ENCODE peak calls at places on chromosome 7, in eight cellular contexts. A, Q, Z, K, H, V, M and U are unnamed samples.

GRCh38 chr7:93147358-93147757 is 827 bp downstream of the SAMD9L start:
- DNase-seq in A (no peak), Q (peak), Z (peak), K (peak), H (peak), V (no peak), M (no peak), U (no peak)

GRCh38 chr7:134533288-134533771 is 6.0 kb downstream of the AKR1B10 start:
- DNase-seq in A (no peak), Q (no peak), Z (no peak), K (no peak), H (no peak), V (no peak), M (no peak), U (no peak)

GRCh38 chr7:107768263-107768662 is 24.3 kb downstream of the CBLL1 start:
- DNase-seq in A (no peak), Q (no peak), Z (no peak), K (no peak), H (no peak), V (no peak), M (no peak), U (no peak)

GRCh38 chr7:159067870-159068787 is 76.5 kb downstream of the VIPR2 start:
- DNase-seq in A (peak), Q (no peak), Z (peak), K (peak), H (peak), V (no peak), M (no peak), U (no peak)

GRCh38 chr7:132161231-132161915 is 414.9 kb downstream of the PLXNA4 start:
- DNase-seq in A (no peak), Q (no peak), Z (peak), K (no peak), H (peak), V (peak), M (no peak), U (no peak)

GRCh38 chr7:101650579-101651081 is 21.5 kb upstream of the MYL10 start:
- DNase-seq in A (no peak), Q (no peak), Z (no peak), K (no peak), H (no peak), V (no peak), M (no peak), U (no peak)

GRCh38 chr7:121563177-121563576 is 167.1 kb upstream of the FAM3C start:
- DNase-seq in A (no peak), Q (peak), Z (no peak), K (no peak), H (no peak), V (no peak), M (no peak), U (peak)

GRCh38 chr7:93148135-93148534 is at the start of gene SAMD9L:
- DNase-seq in A (no peak), Q (peak), Z (no peak), K (peak), H (peak), V (no peak), M (no peak), U (no peak)

GRCh38 chr7:90192876-90193765 is 18.4 kb upstream of the STEAP2 start:
- DNase-seq in A (no peak), Q (no peak), Z (no peak), K (no peak), H (no peak), V (no peak), M (no peak), U (no peak)

GRCh38 chr7:55133630-55134392 is 115.0 kb downstream of the EGFR start:
- DNase-seq in A (peak), Q (peak), Z (peak), K (no peak), H (peak), V (no peak), M (no peak), U (no peak)

GRCh38 chr7:47771301-47771989 is 176.8 kb downstream of the PKD1L1 start:
- DNase-seq in A (peak), Q (peak), Z (no peak), K (no peak), H (no peak), V (no peak), M (no peak), U (no peak)

GRCh38 chr7:105664816-105665525 is 83.7 kb upstream of the EFCAB10 start:
- DNase-seq in A (no peak), Q (peak), Z (no peak), K (no peak), H (peak), V (no peak), M (no peak), U (peak)

GRCh38 chr7:128837521-128837921 is 7.3 kb downstream of the FLNC start:
- DNase-seq in A (no peak), Q (no peak), Z (peak), K (no peak), H (no peak), V (no peak), M (no peak), U (no peak)

GRCh38 chr7:146865696-146866095 is 749.1 kb downstream of the CNTNAP2 start:
- DNase-seq in A (no peak), Q (no peak), Z (no peak), K (no peak), H (no peak), V (no peak), M (no peak), U (no peak)

GRCh38 chr7:102097601-102098161 is 189.0 kb upstream of the SH2B2 start:
- DNase-seq in A (no peak), Q (peak), Z (no peak), K (no peak), H (no peak), V (no peak), M (no peak), U (peak)

DNA sequence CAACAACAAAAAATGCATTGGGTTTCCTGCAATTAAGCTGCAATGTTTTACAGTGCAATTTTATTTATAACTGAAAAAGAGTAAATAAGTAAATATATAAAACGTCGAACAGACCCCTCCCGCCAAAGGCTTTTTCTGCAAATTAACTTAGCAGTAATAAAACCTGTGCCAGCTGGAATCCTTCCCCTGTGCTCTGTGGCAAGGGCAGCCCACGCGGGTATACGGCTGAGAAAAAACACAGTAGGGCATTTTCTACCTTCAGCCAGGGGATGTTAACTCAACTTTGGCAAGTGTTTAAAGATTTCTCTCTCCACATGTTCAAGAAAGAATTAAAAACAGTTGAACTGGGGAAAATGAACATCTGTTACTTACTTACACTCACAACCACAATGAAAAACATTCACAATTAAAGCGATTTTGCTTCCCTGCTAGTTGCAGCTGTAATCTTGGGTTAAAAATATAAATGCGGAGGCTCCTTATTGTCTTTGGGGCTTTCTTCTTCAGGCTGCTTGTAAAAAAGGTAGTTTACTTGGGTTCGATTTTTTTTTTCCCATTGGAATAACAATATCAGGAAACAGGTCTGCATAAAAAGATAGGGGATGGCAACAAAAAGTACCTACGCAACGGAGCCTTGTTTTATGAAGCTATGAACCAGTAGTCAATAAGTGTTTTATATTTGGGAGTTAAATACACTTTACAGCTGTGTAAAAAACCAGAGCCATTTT is 132.5 kb downstream of the TAX1BP1 start:
- DNase-seq in A (no peak), Q (no peak), Z (no peak), K (no peak), H (peak), V (no peak), M (no peak), U (no peak)
- H3K27ac ChIP-seq in A (no peak), Q (no peak), Z (no peak), K (no peak), H (no peak), V (no peak), M (no peak), U (no peak)

GRCh38 chr7:35753761-35754603 is 46.9 kb upstream of the SEPTIN7 start:
- DNase-seq in A (peak), Q (no peak), Z (peak), K (no peak), H (peak), V (no peak), M (no peak), U (no peak)

GRCh38 chr7:35757574-35757973 is 43.3 kb upstream of the SEPTIN7 start:
- DNase-seq in A (no peak), Q (no peak), Z (no peak), K (no peak), H (no peak), V (no peak), M (no peak), U (no peak)

GRCh38 chr7:35752727-35753126 is 48.1 kb upstream of the SEPTIN7 start:
- DNase-seq in A (no peak), Q (no peak), Z (no peak), K (no peak), H (no peak), V (no peak), M (no peak), U (no peak)

GRCh38 chr7:35755711-35756110 is 45.1 kb upstream of the SEPTIN7 start:
- DNase-seq in A (no peak), Q (no peak), Z (no peak), K (no peak), H (peak), V (no peak), M (no peak), U (no peak)

GRCh38 chr7:35754741-35755140 is 46.1 kb upstream of the SEPTIN7 start:
- DNase-seq in A (peak), Q (no peak), Z (no peak), K (no peak), H (peak), V (no peak), M (no peak), U (no peak)
- H3K27ac ChIP-seq in A (peak), Q (no peak), Z (peak), K (no peak), H (peak), V (no peak), M (no peak), U (no peak)

GRCh38 chr7:97971990-97972943 is 17.7 kb downstream of the OCM2 start:
- DNase-seq in A (peak), Q (peak), Z (peak), K (peak), H (peak), V (peak), M (peak), U (peak)

GRCh38 chr7:97973206-97973658 is 16.8 kb downstream of the OCM2 start:
- DNase-seq in A (no peak), Q (peak), Z (no peak), K (no peak), H (no peak), V (no peak), M (no peak), U (peak)

DNA sequence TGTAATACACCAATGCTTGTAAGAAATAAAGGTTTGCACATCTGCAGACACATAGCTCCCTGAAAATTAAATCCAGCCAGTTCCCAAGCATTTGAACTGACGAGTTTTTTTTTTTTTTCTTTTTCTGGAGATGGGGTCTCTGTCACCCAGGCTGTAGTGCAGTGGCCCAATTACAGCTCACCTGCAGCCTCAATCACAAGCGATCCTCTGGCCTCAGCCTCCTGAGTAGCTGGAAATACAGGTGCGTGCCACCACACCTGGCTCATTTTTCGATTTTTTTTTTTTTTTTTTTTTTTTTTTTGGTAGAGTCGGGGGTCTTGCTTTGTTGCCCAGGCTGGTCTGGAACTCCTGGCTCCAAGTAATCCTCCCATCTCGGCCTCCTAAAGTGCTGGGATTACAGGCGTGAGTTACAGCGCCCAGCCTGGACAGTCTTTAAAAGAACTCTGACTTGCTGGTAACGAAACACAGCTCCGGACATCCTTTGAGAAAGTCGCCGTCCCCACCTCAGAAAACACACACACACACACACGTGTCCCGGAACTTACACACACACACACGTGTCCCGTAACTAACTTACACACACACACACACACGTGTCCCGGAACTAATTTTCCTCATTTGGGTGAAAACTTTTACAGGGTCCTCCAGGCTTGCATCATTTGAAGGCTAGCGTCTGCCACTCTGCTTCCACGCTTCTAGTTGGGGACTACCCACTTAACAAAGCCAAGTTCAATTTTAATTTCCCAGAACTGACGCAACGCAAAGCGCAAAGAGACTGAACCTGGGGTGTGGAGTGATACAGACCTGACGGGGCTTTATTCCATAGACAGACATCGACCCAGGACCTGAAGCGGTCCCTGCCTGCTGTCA is 18.6 kb downstream of the OCM2 start:
- DNase-seq in A (no peak), Q (peak), Z (peak), K (peak), H (peak), V (no peak), M (no peak), U (peak)
- H3K27ac ChIP-seq in A (peak), Q (peak), Z (peak), K (peak), H (peak), V (peak), M (peak), U (no peak)

DNA sequence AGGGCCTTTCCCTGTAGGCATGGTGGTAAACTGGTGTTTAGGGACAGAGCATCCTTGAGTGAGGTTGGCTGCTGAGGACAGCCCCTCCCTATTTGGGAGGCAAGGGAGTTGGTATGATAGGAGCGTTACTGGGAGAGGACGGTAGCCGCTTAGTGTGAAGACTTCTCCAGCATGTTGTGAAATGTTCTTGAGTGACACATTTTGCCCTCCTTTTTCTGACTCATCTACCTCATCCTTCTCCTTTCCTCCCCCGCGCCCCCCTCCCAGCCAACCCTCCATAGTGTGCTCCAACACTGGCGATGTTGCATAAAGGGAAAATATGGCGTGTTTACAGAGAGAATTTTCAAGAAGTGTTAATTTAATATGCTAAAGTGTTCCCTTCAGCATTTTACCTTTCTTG is 645.0 kb upstream of the GALNT17 start:
- DNase-seq in A (no peak), Q (no peak), Z (no peak), K (no peak), H (peak), V (no peak), M (no peak), U (no peak)
- H3K27ac ChIP-seq in A (no peak), Q (no peak), Z (no peak), K (no peak), H (no peak), V (no peak), M (no peak), U (no peak)

DNA sequence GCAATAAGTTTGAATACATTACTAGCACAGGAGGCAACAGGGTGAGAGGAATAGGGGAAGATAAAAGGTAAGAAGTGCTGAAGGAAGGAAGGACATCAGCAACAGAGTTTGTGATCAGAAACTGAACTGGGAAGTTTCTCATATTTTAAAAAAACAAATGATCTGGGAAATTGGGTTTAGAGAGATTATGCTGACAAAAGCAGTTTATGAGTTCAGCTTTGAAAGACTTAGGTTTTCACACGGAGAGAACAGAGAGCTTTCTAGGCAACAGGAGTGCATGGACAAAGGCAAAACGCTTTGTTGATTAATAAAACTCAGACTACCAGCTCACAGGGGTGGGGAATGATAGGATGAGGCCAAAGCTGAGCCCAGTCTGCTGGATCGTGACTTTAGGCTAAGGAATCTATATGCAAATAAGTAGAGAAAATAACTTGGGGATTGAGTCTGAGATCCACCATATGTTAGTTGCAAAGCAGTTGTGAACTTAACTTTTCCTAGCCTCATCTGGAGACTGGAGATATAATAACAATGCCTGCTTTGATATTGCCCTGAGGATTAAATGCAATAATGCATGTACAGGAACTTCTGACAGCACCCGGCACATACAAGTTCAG is 4.2 kb downstream of the OSBPL3 start:
- DNase-seq in A (no peak), Q (no peak), Z (no peak), K (no peak), H (no peak), V (no peak), M (no peak), U (no peak)
- H3K27ac ChIP-seq in A (no peak), Q (no peak), Z (no peak), K (no peak), H (no peak), V (no peak), M (no peak), U (no peak)